ENCODE peak calls at places on chromosomes 13 and 19, in eight cellular contexts. X is T-helper 9 cell; N is stimulated activated CD8-positive, alpha-beta memory T cell treated with anti-CD3 and anti-CD28 coated beads, Interleukin-15, amount 100 ng/mL, for 4 hours; Z is activated naive CD4-positive, alpha-beta T cell treated with anti-CD3 and anti-CD28 coated beads for 36 hours; T is activated T-cell treated with anti-CD3 and anti-CD28 coated beads, Interleukin-2, amount 50 U/mL, for 1 hour; B is activated CD4-positive, alpha-beta T cell treated with anti-CD3 and anti-CD28 coated beads, Interleukin-2, amount 50 U/mL, for 48 hours; D is amniotic stem cell; U is occipital lobe. W is an unnamed sample.

GRCh38 chr13:107441279-107441678 is 774.1 kb downstream of the LIG4 start:
- DNase-seq in X (no peak), N (no peak), Z (no peak), T (no peak), B (no peak), D (no peak), U (no peak), W (no peak)

GRCh38 chr13:112583592-112584277 is 4.2 kb downstream of the TUBGCP3 start:
- DNase-seq in X (no peak), N (no peak), Z (no peak), T (no peak), B (no peak), D (no peak), U (no peak), W (no peak)

GRCh38 chr13:25170554-25171107 is 1.5 kb downstream of the AMER2 start:
- DNase-seq in X (no peak), N (no peak), Z (no peak), T (no peak), B (no peak), D (no peak), U (peak; percentile 72), W (peak; percentile 84)

GRCh38 chr19:1755467-1756155 is 2.3 kb downstream of the ONECUT3 start:
- DNase-seq in X (no peak), N (no peak), Z (no peak), T (no peak), B (no peak), D (no peak), U (no peak), W (no peak)

GRCh38 chr13:20006206-20006605 is 47.7 kb downstream of the ZMYM2 start:
- DNase-seq in X (no peak), N (no peak), Z (no peak), T (no peak), B (no peak), D (no peak), U (no peak), W (no peak)

GRCh38 chr19:8333771-8334457 is 9.1 kb downstream of the KANK3 start:
- DNase-seq in X (no peak), N (no peak), Z (no peak), T (no peak), B (no peak), D (no peak), U (no peak), W (no peak)

GRCh38 chr19:6696239-6696820 is 24.1 kb downstream of the C3 start:
- DNase-seq in X (no peak), N (no peak), Z (no peak), T (no peak), B (no peak), D (no peak), U (no peak), W (no peak)

GRCh38 chr19:11142528-11143171 is 12.9 kb downstream of the SPC24 start:
- DNase-seq in X (no peak), N (no peak), Z (no peak), T (no peak), B (no peak), D (peak; percentile 63), U (peak; percentile 45), W (no peak)

GRCh38 chr19:11338569-11339253 is 746 bp downstream of the RAB3D start:
- DNase-seq in X (no peak), N (no peak), Z (no peak), T (no peak), B (no peak), D (no peak), U (no peak), W (no peak)

GRCh38 chr19:46840157-46840942 is 10.3 kb downstream of the AP2S1 start:
- DNase-seq in X (peak; percentile 44), N (no peak), Z (peak; percentile 61), T (peak; percentile 63), B (peak; percentile 34), D (peak; percentile 39), U (no peak), W (peak; percentile 78)

GRCh38 chr13:24688901-24689300 is 8.7 kb downstream of the ATP12A start:
- DNase-seq in X (no peak), N (no peak), Z (no peak), T (no peak), B (no peak), D (no peak), U (no peak), W (no peak)